ENCODE peak calls at places on chromosomes 5 and 9, in five cellular contexts. B is stimulated activated CD4-positive, alpha-beta T cell treated with anti-CD3 and anti-CD28 coated beads, Interleukin-15, amount 100 ng/mL, for 24 hours; E is naive B cell; J is activated CD8-positive, alpha-beta T cell treated with anti-CD3 and anti-CD28 coated beads, Interleukin-2, amount 10 ng/mL, durations not matched to agents 7 days and 5 days; N is activated CD4-positive, alpha-beta T cell treated with anti-CD3 and anti-CD28 coated beads, Interleukin-2, amount 50 U/mL, for 4 hours. Z is an unnamed sample.

GRCh38 chr5:143920772-143921171 is 108.8 kb downstream of the HMHB1 start:
- DNase-seq in E (no peak), N (no peak), B (no peak), J (no peak), Z (no peak)

GRCh38 chr5:72296251-72296650 is 23.8 kb downstream of the MRPS27 start:
- DNase-seq in J (no peak), B (no peak), N (no peak), E (no peak), Z (no peak)

GRCh38 chr5:111111956-111112355 is 19.8 kb downstream of the WDR36 start:
- DNase-seq in N (no peak), E (no peak), J (no peak), B (no peak), Z (no peak)

GRCh38 chr5:56637321-56637920 is 177.9 kb upstream of the MAP3K1 start:
- DNase-seq in B (no peak), E (no peak), J (no peak), N (no peak), Z (no peak)

GRCh38 chr9:84799231-84799630 is 129.7 kb downstream of the NTRK2 start:
- DNase-seq in N (no peak), E (no peak), J (no peak), B (no peak), Z (no peak)

GRCh38 chr5:5979362-5979760 is 399.0 kb downstream of the MED10 start:
- DNase-seq in N (no peak), J (no peak), E (no peak), B (no peak), Z (no peak)

GRCh38 chr5:179795049-179795862 is 1.5 kb downstream of the LTC4S start:
- DNase-seq in E (no peak), J (no peak), N (no peak), B (no peak), Z (no peak)

GRCh38 chr5:61344187-61344944 is 12.3 kb downstream of the ZSWIM6 start:
- DNase-seq in B (no peak), J (no peak), E (no peak), N (no peak), Z (no peak)

GRCh38 chr5:37198842-37199241 is 50.3 kb downstream of the CPLANE1 start:
- DNase-seq in N (no peak), E (no peak), J (no peak), B (no peak), Z (no peak)

GRCh38 chr9:36443581-36443980 is 43.5 kb upstream of the RNF38 start:
- DNase-seq in N (no peak), E (no peak), B (no peak), J (no peak), Z (no peak)

GRCh38 chr9:137217276-137218211 is 4.5 kb downstream of the RNF208 start:
- DNase-seq in N (no peak), E (no peak), B (no peak), J (no peak), Z (no peak)

Z was measured in Jurkat, Clone E6-1.